ENCODE peak calls at places on chromosomes 12 and 14, in six cellular contexts. F, Q, P, L, S and U are unnamed samples.

GRCh38 chr14:68680541-68681051 is 112.3 kb downstream of the ZFP36L1 start:
- DNase-seq in F (no peak), Q (no peak), P (no peak), L (no peak), S (no peak), U (peak)

GRCh38 chr14:64572721-64573508 is 23.2 kb downstream of the PPP1R36 start:
- DNase-seq in F (no peak), Q (no peak), P (no peak), L (no peak), S (no peak), U (no peak)

GRCh38 chr12:126772171-126772864 is 1494.7 kb upstream of the TMEM132C start:
- DNase-seq in F (no peak), Q (no peak), P (no peak), L (peak), S (no peak), U (no peak)

GRCh38 chr12:116337312-116337711 is 59.8 kb upstream of the MED13L start:
- DNase-seq in F (no peak), Q (no peak), P (no peak), L (no peak), S (no peak), U (no peak)

GRCh38 chr14:51750542-51750941 is 98.8 kb downstream of the FRMD6 start:
- DNase-seq in F (no peak), Q (no peak), P (no peak), L (peak), S (no peak), U (no peak)

GRCh38 chr12:11023387-11023786 is 967 bp upstream of the TAS2R19 start:
- DNase-seq in F (no peak), Q (no peak), P (no peak), L (no peak), S (no peak), U (no peak)

GRCh38 chr12:55057466-55057865 is 37.7 kb downstream of the NEUROD4 start:
- DNase-seq in F (no peak), Q (no peak), P (no peak), L (no peak), S (no peak), U (no peak)

GRCh38 chr12:6927379-6927991 is at the start of gene ATN1:
- DNase-seq in F (peak), Q (peak), P (no peak), L (no peak), S (peak), U (peak)

GRCh38 chr14:67392123-67392522 is 19.8 kb downstream of the PLEK2 start:
- DNase-seq in F (no peak), Q (no peak), P (no peak), L (no peak), S (no peak), U (no peak)

GRCh38 chr12:64392221-64392620 is 1.7 kb upstream of the C12orf56 start:
- DNase-seq in F (no peak), Q (no peak), P (no peak), L (no peak), S (no peak), U (no peak)

GRCh38 chr12:1811281-1811947 is 9.0 kb upstream of the LRTM2 start:
- DNase-seq in F (no peak), Q (peak), P (no peak), L (no peak), S (no peak), U (no peak)

GRCh38 chr12:89525002-89525823 is 617 bp upstream of the GALNT4 start:
- DNase-seq in F (peak), Q (peak), P (no peak), L (no peak), S (peak), U (peak)

GRCh38 chr12:119036878-119037493 is 55.6 kb downstream of the SRRM4 start:
- DNase-seq in F (no peak), Q (no peak), P (no peak), L (no peak), S (peak), U (no peak)

GRCh38 chr12:13234045-13234641 is 37.6 kb downstream of the EMP1 start:
- DNase-seq in F (no peak), Q (no peak), P (no peak), L (peak), S (peak), U (peak)

GRCh38 chr14:100362311-100362927 is 39.3 kb downstream of the SLC25A47 start:
- DNase-seq in F (no peak), Q (no peak), P (no peak), L (no peak), S (no peak), U (no peak)

GRCh38 chr14:76324133-76324532 is 51.8 kb upstream of the ESRRB start:
- DNase-seq in F (no peak), Q (no peak), P (no peak), L (no peak), S (no peak), U (no peak)

GRCh38 chr12:129102233-129102632 is 249.0 kb downstream of the GLT1D1 start:
- DNase-seq in F (no peak), Q (no peak), P (no peak), L (no peak), S (no peak), U (no peak)

GRCh38 chr12:20546267-20546666 is 148.9 kb upstream of the SLCO1C1 start:
- DNase-seq in F (no peak), Q (no peak), P (no peak), L (no peak), S (no peak), U (no peak)

GRCh38 chr12:104457746-104458644 is 1.2 kb downstream of the CHST11 start:
- DNase-seq in F (peak), Q (no peak), P (no peak), L (no peak), S (peak), U (peak)

GRCh38 chr14:87992349-87992719 is 648 bp downstream of the GALC start:
- DNase-seq in F (peak), Q (no peak), P (no peak), L (no peak), S (no peak), U (peak)

GRCh38 chr14:55383039-55383438 is 28.6 kb downstream of the ATG14 start:
- DNase-seq in F (no peak), Q (peak), P (peak), L (no peak), S (no peak), U (peak)

GRCh38 chr12:52543985-52544888 is 8.7 kb downstream of the KRT71 start:
- DNase-seq in F (peak), Q (peak), P (no peak), L (no peak), S (no peak), U (peak)
- H3K27ac ChIP-seq in F (no peak), Q (no peak), P (no peak), L (no peak), S (no peak), U (peak)

GRCh38 chr12:121166356-121166755 is 33.7 kb downstream of the P2RX7 start:
- DNase-seq in F (no peak), Q (no peak), P (no peak), L (no peak), S (no peak), U (peak)
- H3K27ac ChIP-seq in F (no peak), Q (no peak), P (no peak), L (no peak), S (no peak), U (no peak)

DNA sequence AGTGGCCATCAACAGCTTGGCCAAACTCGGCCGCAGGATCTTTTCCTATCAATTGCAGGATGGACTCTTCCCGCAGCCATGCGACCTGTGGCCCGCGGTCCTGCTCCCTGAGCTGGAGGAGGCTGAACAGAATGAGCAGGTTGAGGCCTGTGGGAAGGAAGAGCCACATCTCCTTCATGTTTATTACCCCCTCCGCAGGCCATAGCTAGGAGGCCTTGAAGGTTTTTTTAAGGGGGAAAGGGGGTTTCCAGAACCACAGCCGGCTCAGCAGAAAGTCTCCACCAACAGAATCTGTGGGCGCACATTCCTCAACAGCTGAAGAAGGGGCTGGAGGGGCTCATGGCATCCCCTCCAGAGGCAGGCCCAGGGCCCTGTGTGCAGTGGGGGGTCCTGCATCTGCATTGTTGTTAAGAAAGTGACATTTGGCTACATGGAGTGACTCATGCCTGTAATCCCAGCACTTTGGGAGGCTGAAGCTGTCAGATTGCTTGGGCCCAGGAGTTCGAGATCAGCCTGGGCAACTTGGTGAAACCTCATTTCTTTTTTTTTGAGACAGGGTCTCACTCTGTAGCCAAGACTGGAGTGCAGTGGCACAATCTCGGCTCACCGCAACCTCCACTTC is 25.2 kb upstream of the PPP1R13B start:
- DNase-seq in F (no peak), Q (no peak), P (no peak), L (no peak), S (no peak), U (no peak)
- H3K27ac ChIP-seq in F (no peak), Q (peak), P (no peak), L (peak), S (peak), U (no peak)

DNA sequence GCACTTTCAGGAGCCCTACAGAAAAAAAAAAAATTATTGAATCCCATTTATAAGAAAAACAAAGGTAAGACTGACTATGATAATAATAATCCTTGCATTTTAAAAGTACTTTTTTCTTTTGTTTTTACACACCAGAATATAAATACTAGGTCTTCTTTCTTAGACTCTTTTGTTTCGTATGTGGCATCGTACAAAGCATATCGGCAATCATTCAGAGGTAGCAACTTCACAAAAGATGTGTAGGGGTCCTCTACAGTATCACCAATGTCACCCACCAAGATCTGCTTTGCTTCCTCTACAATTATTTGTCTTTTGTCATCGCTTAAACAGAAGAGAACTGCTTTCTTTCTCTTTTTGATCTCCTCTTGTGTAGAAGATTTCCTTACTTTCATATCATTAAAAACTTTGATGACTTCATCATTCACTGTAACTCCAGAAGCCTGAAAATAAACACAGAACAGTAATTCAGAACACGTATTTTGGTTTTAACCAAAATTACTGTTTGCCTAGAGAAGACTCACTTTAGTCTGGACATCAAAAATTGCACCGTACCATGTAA is 1.2 kb downstream of the CFL2 start:
- DNase-seq in F (no peak), Q (no peak), P (no peak), L (no peak), S (no peak), U (no peak)
- H3K27ac ChIP-seq in F (peak), Q (peak), P (peak), L (peak), S (peak), U (peak)

GRCh38 chr14:96105089-96105920 is 66.1 kb downstream of the C14orf132 start:
- DNase-seq in F (no peak), Q (no peak), P (no peak), L (no peak), S (no peak), U (peak)

GRCh38 chr14:96103075-96103474 is 63.9 kb downstream of the C14orf132 start:
- DNase-seq in F (no peak), Q (no peak), P (no peak), L (no peak), S (no peak), U (no peak)

GRCh38 chr14:96103560-96104460 is 64.6 kb downstream of the C14orf132 start:
- DNase-seq in F (no peak), Q (no peak), P (no peak), L (no peak), S (no peak), U (no peak)

GRCh38 chr14:96105921-96106441 is 66.8 kb downstream of the C14orf132 start:
- DNase-seq in F (peak), Q (no peak), P (no peak), L (no peak), S (peak), U (peak)

DNA sequence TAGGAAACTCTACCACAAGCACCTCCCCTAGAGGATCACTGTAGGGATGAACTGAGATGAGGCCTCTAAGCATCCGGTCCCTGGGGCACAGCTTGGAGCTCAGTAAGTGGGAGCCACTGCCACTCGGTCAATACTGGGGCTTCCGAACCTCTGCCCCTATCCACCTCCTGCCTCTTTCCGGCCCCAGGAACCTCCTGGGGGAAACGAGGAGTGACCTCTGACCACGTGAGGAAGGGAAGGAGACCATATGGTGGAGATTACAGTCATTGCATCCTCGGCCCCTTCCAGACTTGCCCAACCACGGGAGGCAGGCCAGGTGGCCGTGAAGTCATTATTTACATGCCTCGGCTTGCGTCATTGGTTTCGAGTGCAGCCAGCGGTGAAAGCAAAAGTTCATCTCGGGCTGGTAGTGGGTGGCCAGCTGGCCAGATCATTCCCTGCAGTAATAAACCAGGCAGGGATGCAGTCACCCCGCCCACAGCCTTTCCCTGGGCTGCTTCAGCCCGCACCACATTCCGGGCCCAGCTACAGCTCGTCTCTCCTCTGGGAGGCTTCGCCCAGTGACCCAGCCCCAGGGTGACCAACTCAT is 65.4 kb downstream of the C14orf132 start:
- DNase-seq in F (peak), Q (peak), P (peak), L (no peak), S (peak), U (peak)
- H3K27ac ChIP-seq in F (peak), Q (no peak), P (no peak), L (no peak), S (peak), U (no peak)